ENCODE peak calls at places on chromosomes 1 and 21, in four cellular contexts. Q, T, X and H are unnamed samples.

GRCh38 chr1:155181371-155182051 is 7.9 kb downstream of the TRIM46 start:
- DNase-seq in Q (no peak), T (no peak), X (no peak), H (no peak)

GRCh38 chr1:236143104-236143948 is 987 bp downstream of the GPR137B start:
- DNase-seq in Q (no peak), T (no peak), X (no peak), H (no peak)

GRCh38 chr1:12486401-12487005 is 131.5 kb downstream of the DHRS3 start:
- DNase-seq in Q (no peak), T (peak; percentile 67), X (no peak), H (no peak)

GRCh38 chr1:86648255-86648654 is 56.1 kb upstream of the SH3GLB1 start:
- DNase-seq in Q (no peak), T (peak; percentile 43), X (no peak), H (peak; percentile 70)

GRCh38 chr1:115674011-115674410 is 32.2 kb downstream of the VANGL1 start:
- DNase-seq in Q (no peak), T (no peak), X (no peak), H (no peak)

GRCh38 chr1:62294211-62294610 is 25.0 kb downstream of the KANK4 start:
- DNase-seq in Q (peak; percentile 40), T (peak; percentile 1), X (peak; percentile 22), H (no peak)

GRCh38 chr1:166040223-166040622 is 126.6 kb downstream of the FAM78B start:
- DNase-seq in Q (no peak), T (no peak), X (no peak), H (no peak)

GRCh38 chr1:54934869-54935268 is 45.6 kb upstream of the TMEM61 start:
- DNase-seq in Q (peak; percentile 72), T (no peak), X (no peak), H (no peak)

GRCh38 chr1:235503333-235504121 is 725 bp downstream of the B3GALNT2 start:
- DNase-seq in Q (peak; percentile 35), T (no peak), X (peak; percentile 74), H (no peak)

GRCh38 chr1:97186381-97186780 is 464.8 kb downstream of the PTBP2 start:
- DNase-seq in Q (peak; percentile 3), T (peak; percentile 29), X (no peak), H (no peak)

GRCh38 chr1:110305875-110306420 is 33.2 kb upstream of the RBM15 start:
- DNase-seq in Q (no peak), T (no peak), X (no peak), H (no peak)

GRCh38 chr1:14954210-14954609 is 199.3 kb upstream of the TMEM51 start:
- DNase-seq in Q (no peak), T (no peak), X (no peak), H (no peak)

GRCh38 chr1:147223740-147224615 is 1.2 kb downstream of the FMO5 start:
- DNase-seq in Q (no peak), T (no peak), X (no peak), H (no peak)

GRCh38 chr1:1019122-1019999 is 559 bp upstream of the AGRN start:
- DNase-seq in Q (peak; percentile 88), T (peak; percentile 61), X (peak; percentile 88), H (no peak)

GRCh38 chr1:187516874-187517273 is 688.1 kb downstream of the PLA2G4A start:
- DNase-seq in Q (no peak), T (peak; percentile 48), X (no peak), H (no peak)

GRCh38 chr1:106465666-106466065 is 590.8 kb upstream of the PRMT6 start:
- DNase-seq in Q (no peak), T (no peak), X (no peak), H (no peak)

GRCh38 chr1:238738942-238739341 is 647.4 kb upstream of the CHRM3 start:
- DNase-seq in Q (no peak), T (no peak), X (no peak), H (no peak)

GRCh38 chr1:180912801-180913616 is at the start of gene KIAA1614:
- DNase-seq in Q (no peak), T (no peak), X (no peak), H (no peak)

GRCh38 chr1:213987422-213987875 is 324 bp upstream of the PROX1 start:
- DNase-seq in Q (no peak), T (no peak), X (no peak), H (no peak)

GRCh38 chr1:172429324-172430127 is 9.0 kb downstream of the C1orf105 start:
- DNase-seq in Q (peak; percentile 63), T (peak; percentile 63), X (peak; percentile 80), H (peak; percentile 55)

GRCh38 chr1:191888996-191889622 is 269.2 kb upstream of the RGS18 start:
- DNase-seq in Q (no peak), T (no peak), X (peak; percentile 90), H (no peak)

GRCh38 chr1:39081266-39082139 is 55.4 kb downstream of the NDUFS5 start:
- DNase-seq in Q (no peak), T (no peak), X (peak; percentile 62), H (no peak)

GRCh38 chr1:150420560-150421265 is 56.8 kb downstream of the RPRD2 start:
- DNase-seq in Q (no peak), T (no peak), X (no peak), H (no peak)

GRCh38 chr1:40749817-40750216 is 33.8 kb upstream of the KCNQ4 start:
- DNase-seq in Q (no peak), T (no peak), X (no peak), H (no peak)

GRCh38 chr1:173333581-173333980 is 126.5 kb upstream of the TNFSF4 start:
- DNase-seq in Q (no peak), T (no peak), X (no peak), H (no peak)

GRCh38 chr1:234214129-234214910 is 158.9 kb upstream of the COA6 start:
- DNase-seq in Q (no peak), T (no peak), X (no peak), H (no peak)

GRCh38 chr1:84069236-84069845 is 70.4 kb upstream of the TTLL7 start:
- DNase-seq in Q (no peak), T (peak; percentile 28), X (no peak), H (no peak)

GRCh38 chr1:228209657-228210056 is 1.8 kb downstream of the OBSCN start:
- DNase-seq in Q (no peak), T (no peak), X (no peak), H (no peak)

GRCh38 chr1:162390396-162391185 is 9.1 kb downstream of the C1orf226 start:
- DNase-seq in Q (no peak), T (no peak), X (no peak), H (no peak)

GRCh38 chr1:150557065-150557600 is 7.9 kb downstream of the ADAMTSL4 start:
- DNase-seq in Q (no peak), T (no peak), X (no peak), H (no peak)

GRCh38 chr1:27117733-27118439 is 37.0 kb downstream of the SLC9A1 start:
- DNase-seq in Q (no peak), T (no peak), X (no peak), H (no peak)

GRCh38 chr1:107820797-107821196 is 144.2 kb downstream of the VAV3 start:
- DNase-seq in Q (no peak), T (no peak), X (no peak), H (no peak)

GRCh38 chr1:206002833-206003532 is at the start of gene RAB7B:
- DNase-seq in Q (no peak), T (no peak), X (no peak), H (no peak)

GRCh38 chr1:192914092-192914491 is 105.3 kb downstream of the RGS2 start:
- DNase-seq in Q (no peak), T (no peak), X (no peak), H (no peak)

GRCh38 chr1:39238476-39238875 is 34.0 kb downstream of the MACF1 start:
- DNase-seq in Q (no peak), T (no peak), X (no peak), H (no peak)

GRCh38 chr1:20080441-20081330 is 10.7 kb downstream of the PLA2G5 start:
- DNase-seq in Q (no peak), T (no peak), X (no peak), H (no peak)

GRCh38 chr1:232923739-232924386 is 26.5 kb upstream of the NTPCR start:
- DNase-seq in Q (no peak), T (no peak), X (no peak), H (no peak)

GRCh38 chr1:7120863-7121621 is 335.8 kb downstream of the CAMTA1 start:
- DNase-seq in Q (no peak), T (no peak), X (peak; percentile 12), H (no peak)

GRCh38 chr1:197327776-197328364 is 59.8 kb downstream of the CRB1 start:
- DNase-seq in Q (no peak), T (no peak), X (no peak), H (no peak)

GRCh38 chr1:3898994-3899775 is 887 bp downstream of the C1orf174 start:
- DNase-seq in Q (peak; percentile 43), T (no peak), X (peak; percentile 77), H (no peak)
- TF ChIP-seq TCF7L2 in Q (no peak), T (no peak), X (no peak), H (no peak)

DNA sequence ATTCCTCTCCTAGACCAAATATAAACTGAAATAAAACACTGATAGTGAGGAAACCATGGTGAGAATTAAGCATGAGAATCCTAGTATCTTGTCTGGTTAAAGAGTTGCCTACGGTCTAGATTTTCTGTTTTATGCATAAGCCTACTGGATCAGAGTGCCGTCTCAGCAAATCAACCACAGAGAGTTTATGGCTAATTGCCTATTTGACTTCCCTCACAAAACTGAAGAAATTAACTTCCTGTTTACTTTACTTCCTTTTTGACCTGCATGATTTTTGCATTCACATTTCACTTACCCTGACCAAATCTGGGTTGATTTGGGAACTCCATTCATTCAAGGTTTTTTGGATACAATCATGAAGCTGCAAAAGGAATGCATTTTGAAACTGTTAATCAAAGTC is 5.0 kb downstream of the GCLM start:
- DNase-seq in Q (no peak), T (no peak), X (no peak), H (no peak)
- TF ChIP-seq TCF7L2 in Q (no peak), T (no peak), X (no peak), H (no peak)

DNA sequence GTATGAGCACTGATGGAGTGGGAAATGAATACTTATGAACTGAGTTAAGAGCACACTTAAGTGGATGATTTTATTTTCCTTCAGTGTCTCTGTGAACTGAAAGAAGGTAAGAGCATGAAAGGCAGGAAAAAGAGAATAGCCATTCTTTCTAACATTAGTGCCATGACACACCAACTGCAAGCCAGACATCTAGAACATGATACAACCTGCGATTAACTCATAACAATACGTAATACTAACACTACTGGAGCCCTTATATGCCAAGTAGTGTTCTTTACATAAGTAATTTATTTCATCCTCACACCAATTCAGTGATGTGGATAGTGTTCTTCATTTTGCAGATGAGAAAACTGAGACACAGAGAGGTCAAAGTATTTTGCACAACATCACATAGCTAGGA is 56.7 kb downstream of the PRRX1 start:
- DNase-seq in Q (no peak), T (no peak), X (no peak), H (no peak)
- TF ChIP-seq TCF7L2 in Q (no peak), T (no peak), X (no peak), H (no peak)

DNA sequence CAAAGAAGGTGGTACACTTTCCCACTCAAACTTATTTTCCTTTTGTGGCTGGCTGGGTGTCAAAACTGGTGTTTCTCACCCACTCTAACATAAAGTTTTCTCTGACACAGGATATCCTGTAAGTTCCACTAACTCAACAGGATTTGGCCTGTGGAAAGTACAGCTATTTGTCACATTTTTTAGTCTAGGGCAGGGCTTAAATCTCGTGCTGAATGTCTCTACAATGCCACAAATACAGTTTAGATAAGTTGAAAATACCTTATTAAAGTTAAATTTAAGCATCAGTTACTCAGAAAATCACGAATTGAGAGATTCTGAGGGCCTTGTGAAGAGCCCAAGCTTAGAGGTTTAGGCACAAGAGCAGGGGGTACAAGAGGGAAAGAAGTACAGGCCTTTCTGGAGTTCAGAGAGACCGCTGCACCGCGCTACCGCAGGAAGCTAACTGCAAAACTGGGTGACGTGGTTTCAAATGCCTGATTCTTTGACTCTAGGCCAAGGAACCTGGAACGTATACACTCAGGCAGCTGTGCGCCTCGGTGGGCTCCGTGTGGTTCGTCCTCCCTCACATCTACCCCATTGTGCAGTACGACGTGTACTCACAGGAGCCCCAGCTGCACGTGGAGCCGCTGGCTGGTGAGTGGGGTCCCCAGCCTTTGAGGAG is 23.4 kb upstream of the PWP2 start:
- DNase-seq in Q (no peak), T (no peak), X (no peak), H (no peak)
- TF ChIP-seq TCF7L2 in Q (no peak), T (no peak), X (no peak), H (no peak)